ENCODE peak calls at places on chromosomes 11 and 22, in five cellular contexts. One of them, this sample, is unnamed.

GRCh38 chr11:91178366-91178765 is 955.5 kb upstream of the CHORDC1 start:
- DNase-seq in uterus: no peak
- DNase-seq in body of pancreas: no peak
- DNase-seq in HCT116: no peak
- DNase-seq in HepG2: no peak
- DNase-seq in this sample: no peak

GRCh38 chr11:76233936-76234703 is 27.8 kb upstream of the WNT11 start:
- DNase-seq in uterus: peak; percentile 72
- DNase-seq in HepG2: no peak
- DNase-seq in body of pancreas: peak; percentile 36
- DNase-seq in HCT116: no peak
- DNase-seq in this sample: peak; percentile 71

GRCh38 chr11:44680982-44681597 is 45.7 kb upstream of the TSPAN18 start:
- DNase-seq in uterus: no peak
- DNase-seq in HCT116: no peak
- DNase-seq in body of pancreas: no peak
- DNase-seq in HepG2: no peak
- DNase-seq in this sample: no peak

GRCh38 chr22:46535876-46536558 is 1.4 kb downstream of the CELSR1 start:
- DNase-seq in uterus: no peak
- DNase-seq in HepG2: no peak
- DNase-seq in HCT116: no peak
- DNase-seq in body of pancreas: no peak
- DNase-seq in this sample: no peak

GRCh38 chr11:122050021-122050710 is 65.8 kb downstream of the BLID start:
- DNase-seq in uterus: no peak
- DNase-seq in body of pancreas: no peak
- DNase-seq in HCT116: no peak
- DNase-seq in HepG2: no peak
- DNase-seq in this sample: no peak

GRCh38 chr11:30825723-30826122 is 239.6 kb upstream of the MPPED2 start:
- DNase-seq in HepG2: no peak
- DNase-seq in uterus: no peak
- DNase-seq in HCT116: no peak
- DNase-seq in body of pancreas: no peak
- DNase-seq in this sample: no peak

GRCh38 chr11:65663634-65664200 is 1.0 kb upstream of the RELA start:
- DNase-seq in HCT116: no peak
- DNase-seq in uterus: peak; percentile 80
- DNase-seq in body of pancreas: peak; percentile 48
- DNase-seq in HepG2: no peak
- DNase-seq in this sample: no peak

GRCh38 chr11:95152878-95153856 is 63.5 kb downstream of the ENDOD1 start:
- DNase-seq in body of pancreas: no peak
- DNase-seq in HCT116: no peak
- DNase-seq in HepG2: no peak
- DNase-seq in uterus: no peak
- DNase-seq in this sample: no peak

GRCh38 chr22:17743661-17744411 is 30.4 kb downstream of the BID start:
- DNase-seq in HepG2: no peak
- DNase-seq in HCT116: no peak
- DNase-seq in body of pancreas: no peak
- DNase-seq in uterus: no peak
- DNase-seq in this sample: peak; percentile 20

GRCh38 chr11:110761994-110762393 is 49.8 kb upstream of the ARHGAP20 start:
- DNase-seq in body of pancreas: no peak
- DNase-seq in HepG2: no peak
- DNase-seq in uterus: no peak
- DNase-seq in HCT116: no peak
- DNase-seq in this sample: no peak

GRCh38 chr11:77416357-77416756 is 57.5 kb downstream of the PAK1 start:
- DNase-seq in HepG2: no peak
- DNase-seq in HCT116: no peak
- DNase-seq in body of pancreas: no peak
- DNase-seq in uterus: no peak
- DNase-seq in this sample: no peak

GRCh38 chr11:10032991-10033390 is 261.0 kb downstream of the SBF2 start:
- DNase-seq in body of pancreas: no peak
- DNase-seq in uterus: no peak
- DNase-seq in HepG2: no peak
- DNase-seq in HCT116: no peak
- DNase-seq in this sample: no peak

GRCh38 chr11:10030122-10030490 is 263.9 kb downstream of the SBF2 start:
- DNase-seq in HepG2: no peak
- DNase-seq in body of pancreas: no peak
- DNase-seq in uterus: no peak
- DNase-seq in HCT116: no peak
- DNase-seq in this sample: no peak

GRCh38 chr11:10026514-10026913 is 267.5 kb downstream of the SBF2 start:
- DNase-seq in HCT116: no peak
- DNase-seq in body of pancreas: no peak
- DNase-seq in uterus: no peak
- DNase-seq in HepG2: no peak
- DNase-seq in this sample: no peak

GRCh38 chr11:10029386-10030121 is 264.5 kb downstream of the SBF2 start:
- DNase-seq in HCT116: no peak
- DNase-seq in HepG2: no peak
- DNase-seq in uterus: no peak
- DNase-seq in body of pancreas: no peak
- DNase-seq in this sample: no peak
- H3K27ac ChIP-seq in HCT116: no peak overlapping the region
- H3K27ac ChIP-seq in HepG2: no peak overlapping the region
- H3K27ac ChIP-seq in uterus: no peak overlapping the region
- H3K27ac ChIP-seq in body of pancreas: no peak overlapping the region
- H3K27ac ChIP-seq in this sample: no peak overlapping the region

GRCh38 chr11:67504950-67505561 is at the start of gene PITPNM1:
- DNase-seq in HCT116: no peak
- DNase-seq in HepG2: peak; percentile 29
- DNase-seq in body of pancreas: peak; percentile 70
- DNase-seq in uterus: peak; percentile 68
- DNase-seq in this sample: peak; percentile 88
- TF ChIP-seq POLR2A in HCT116: no peak
- TF ChIP-seq POLR2A in HepG2: no peak
- TF ChIP-seq POLR2A in body of pancreas: no peak
- TF ChIP-seq POLR2A in uterus: no peak
- TF ChIP-seq POLR2A in this sample: no peak

DNA sequence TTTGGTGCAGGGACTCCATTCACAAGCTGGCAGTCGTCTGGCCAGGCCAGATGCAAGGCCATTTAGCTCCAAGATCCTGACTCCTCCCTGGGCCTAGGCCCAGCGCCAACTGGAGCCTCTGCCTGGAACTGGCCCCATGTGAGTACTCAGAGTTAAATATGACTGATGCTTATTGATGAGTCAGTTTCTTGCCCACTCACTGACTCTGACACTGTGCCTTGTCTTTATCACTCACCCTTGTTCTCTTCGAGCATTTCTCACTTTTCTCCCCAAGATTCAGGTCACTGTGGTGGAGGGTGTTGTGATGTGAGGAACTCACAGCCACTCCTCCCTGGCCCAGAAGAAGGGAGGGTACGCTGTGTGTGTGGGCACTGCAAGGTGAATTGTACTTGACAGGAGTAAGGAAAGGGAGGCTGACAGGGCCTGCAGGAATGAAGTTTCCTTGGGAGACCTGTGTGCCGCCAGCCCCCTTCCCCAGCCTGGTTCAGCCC is 23.2 kb upstream of the ST3GAL4 start:
- DNase-seq in uterus: peak; percentile 79
- DNase-seq in HepG2: no peak
- DNase-seq in HCT116: no peak
- DNase-seq in body of pancreas: no peak
- DNase-seq in this sample: peak; percentile 65
- H3K4me3 ChIP-seq in uterus: no peak overlapping the region
- H3K4me3 ChIP-seq in HepG2: no peak overlapping the region
- H3K4me3 ChIP-seq in HCT116: no peak overlapping the region
- H3K4me3 ChIP-seq in body of pancreas: no peak overlapping the region
- H3K4me3 ChIP-seq in this sample: no peak overlapping the region

DNA sequence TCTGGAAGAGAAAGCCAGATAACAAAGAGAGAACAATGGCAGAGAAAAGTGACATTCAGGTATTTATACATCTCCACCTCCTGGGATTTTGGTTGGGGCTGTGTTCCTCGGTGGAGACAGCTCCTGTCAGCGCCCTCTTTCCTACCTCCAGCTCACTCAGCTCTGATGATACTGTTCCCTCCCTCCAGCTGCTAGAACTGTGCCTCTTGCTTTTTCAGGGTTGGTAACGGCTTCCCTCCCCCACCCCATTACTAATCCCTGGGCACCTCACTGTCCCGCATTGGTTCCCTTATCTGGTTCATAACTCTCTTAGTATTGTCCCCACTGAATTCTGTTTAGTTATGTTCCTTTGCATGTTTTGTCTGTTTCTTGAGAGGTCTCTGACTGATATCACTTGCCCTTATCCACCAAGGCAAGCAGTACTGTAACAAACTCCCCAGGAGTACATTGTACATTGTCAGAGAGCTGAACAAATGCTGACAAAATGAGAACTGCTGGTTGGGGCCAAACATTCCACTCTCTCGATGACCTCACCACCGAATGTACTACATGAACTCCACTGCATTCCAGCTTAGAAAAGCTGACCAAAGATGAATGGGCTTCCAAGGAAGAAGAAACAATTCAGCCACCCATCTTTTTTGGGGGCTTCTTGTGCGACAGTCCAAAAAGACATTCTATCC is 5.7 kb upstream of the FBXO3 start:
- DNase-seq in HepG2: peak; percentile 11
- DNase-seq in uterus: no peak
- DNase-seq in HCT116: no peak
- DNase-seq in body of pancreas: peak; percentile 29
- DNase-seq in this sample: no peak
- H3K27ac ChIP-seq in HepG2: no peak overlapping the region
- H3K27ac ChIP-seq in uterus: no peak overlapping the region
- H3K27ac ChIP-seq in HCT116: no peak overlapping the region
- H3K27ac ChIP-seq in body of pancreas: peak overlapping the region; percentile 40
- H3K27ac ChIP-seq in this sample: no peak overlapping the region

GRCh38 chr11:68314886-68315580 is 2.6 kb downstream of the LRP5 start:
- DNase-seq in body of pancreas: peak; percentile 60
- DNase-seq in uterus: peak; percentile 46
- DNase-seq in HCT116: peak; percentile 26
- DNase-seq in HepG2: peak; percentile 96
- DNase-seq in this sample: no peak
- TF ChIP-seq POLR2A in body of pancreas: no peak
- TF ChIP-seq POLR2A in uterus: no peak
- TF ChIP-seq POLR2A in HCT116: no peak
- TF ChIP-seq POLR2A in HepG2: peak; percentile 89
- TF ChIP-seq POLR2A in this sample: no peak

DNA sequence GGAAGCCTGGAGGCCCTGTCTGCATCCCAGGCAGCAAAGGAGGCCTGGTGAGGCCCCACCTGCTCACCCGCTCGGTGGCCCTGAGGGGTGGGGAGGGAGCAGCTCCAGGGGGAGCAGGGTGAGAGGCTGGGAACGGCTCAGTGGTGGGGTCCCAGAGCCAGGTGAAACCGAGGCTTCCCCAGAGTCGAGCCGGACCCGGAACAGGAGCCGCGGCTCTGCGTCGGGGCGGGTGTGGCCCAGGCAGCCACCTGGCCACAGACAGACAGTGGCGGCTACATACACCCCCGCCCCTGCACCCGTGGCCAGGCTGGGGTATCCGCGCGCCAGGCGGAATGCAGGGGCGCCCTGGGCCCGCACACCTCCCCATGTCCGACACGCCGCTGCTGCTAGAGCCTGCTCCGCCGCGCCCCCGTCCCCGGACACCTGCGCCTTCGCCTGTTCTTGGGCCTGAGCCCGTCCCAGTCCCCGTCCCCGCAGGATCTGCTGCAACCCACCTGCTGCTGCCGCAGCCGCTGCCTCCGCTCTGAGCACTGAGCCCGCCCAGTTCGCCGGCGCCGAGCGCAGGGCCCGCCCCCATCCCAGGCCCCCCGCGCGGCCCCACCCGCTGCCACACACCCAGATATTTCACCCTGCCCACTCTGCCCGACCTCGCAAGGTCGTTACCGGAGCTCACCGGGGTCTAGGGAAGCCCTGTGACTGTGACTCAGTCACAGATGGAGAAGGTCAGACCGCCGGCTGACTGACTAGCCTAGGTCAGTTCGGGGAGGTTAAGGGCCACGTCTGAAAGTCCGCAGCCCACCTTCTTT is at the start of gene SLC7A4:
- DNase-seq in body of pancreas: no peak
- DNase-seq in HepG2: no peak
- DNase-seq in HCT116: no peak
- DNase-seq in uterus: no peak
- DNase-seq in this sample: no peak
- H3K4me3 ChIP-seq in body of pancreas: no peak within 1 kb of the TSS
- H3K4me3 ChIP-seq in HepG2: no peak within 1 kb of the TSS
- H3K4me3 ChIP-seq in HCT116: no peak within 1 kb of the TSS
- H3K4me3 ChIP-seq in uterus: peak within 1 kb of the TSS; percentile 19
- H3K4me3 ChIP-seq in this sample: peak within 1 kb of the TSS; percentile 51